ENCODE peak calls at places on chromosomes 1 and 21, in five cellular contexts. O is coronary artery, W is AG10803, X is hepatocyte, V is neural progenitor cell. M is an unnamed sample.

GRCh38 chr1:8134546-8135235 is 108.6 kb upstream of the ERRFI1 start:
- DNase-seq in X (no peak), O (no peak), W (peak; percentile 82), V (no peak), M (no peak)

GRCh38 chr1:25549273-25550154 is 6.1 kb downstream of the LDLRAP1 start:
- DNase-seq in O (no peak), X (peak; percentile 74), V (no peak), W (no peak), M (no peak)

GRCh38 chr1:201020647-201021332 is 2.7 kb downstream of the KIF21B start:
- DNase-seq in O (no peak), X (no peak), V (peak; percentile 93), W (no peak), M (no peak)

GRCh38 chr1:208782186-208782585 is 538.0 kb upstream of the PLXNA2 start:
- DNase-seq in W (no peak), O (no peak), V (no peak), X (no peak), M (no peak)

GRCh38 chr1:161070737-161071136 is 1.0 kb upstream of the ARHGAP30 start:
- DNase-seq in W (no peak), V (no peak), X (no peak), O (no peak), M (no peak)

GRCh38 chr1:79745928-79746327 is 739.4 kb upstream of the ADGRL4 start:
- DNase-seq in W (no peak), V (no peak), O (no peak), X (no peak), M (no peak)

GRCh38 chr21:21163904-21164303 is 165.7 kb downstream of the NCAM2 start:
- DNase-seq in O (no peak), W (peak; percentile 76), X (peak; percentile 81), V (peak; percentile 82), M (no peak)

GRCh38 chr21:44414291-44415072 is 40.8 kb upstream of the LRRC3 start:
- DNase-seq in O (peak; percentile 62), V (no peak), W (no peak), X (no peak), M (peak; percentile 52)

DNA sequence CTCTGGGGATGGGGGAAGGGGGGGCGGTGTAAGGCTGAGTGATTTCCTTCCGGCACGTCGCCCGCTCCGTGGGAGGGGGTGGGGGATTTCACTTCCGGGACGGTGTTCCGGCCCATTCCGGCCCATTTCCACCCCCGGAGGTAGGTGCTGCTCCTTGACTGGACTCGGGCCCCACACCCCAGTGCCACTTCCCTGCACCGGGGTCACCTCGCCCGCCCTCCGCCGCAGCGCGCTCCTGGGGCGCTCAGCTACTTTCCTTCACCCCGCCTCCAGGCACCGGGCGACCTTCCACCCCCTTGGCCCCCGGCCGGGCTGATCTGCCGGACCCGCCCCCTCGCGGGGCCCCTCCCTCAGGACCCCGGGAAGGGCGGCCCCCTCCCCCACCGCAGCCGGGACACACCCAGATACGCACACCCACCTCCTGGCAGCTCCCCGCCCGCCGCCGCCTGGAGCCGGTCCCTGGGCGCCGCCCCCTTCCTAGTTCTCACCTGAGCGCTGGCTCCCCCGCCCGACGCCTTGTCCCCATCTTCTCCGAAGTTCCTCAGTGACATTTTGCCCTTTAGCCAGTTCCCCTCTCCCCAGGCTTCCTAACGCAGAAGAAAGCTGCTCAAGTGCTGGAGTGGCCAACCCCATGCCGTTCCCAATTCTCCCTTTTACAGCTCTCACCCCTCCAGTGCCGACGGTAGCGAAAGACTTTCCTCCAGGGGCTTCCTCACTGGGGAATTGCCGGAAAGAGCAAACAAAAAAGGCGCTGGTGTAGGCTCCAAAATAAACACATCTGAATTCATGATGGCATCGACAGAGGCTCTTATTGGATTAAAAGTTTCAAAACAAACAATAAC is at the start of gene ZBTB37:
- DNase-seq in X (peak; percentile 96), V (peak; percentile 96), W (no peak), O (peak; percentile 89), M (peak; percentile 94)
- TF ChIP-seq CTCF in X (no peak), V (no peak), W (no peak), O (no peak), M (no peak)

GRCh38 chr1:151026460-151026859 is 9.9 kb upstream of the BNIPL start:
- DNase-seq in W (no peak), V (no peak), O (no peak), X (no peak), M (no peak)
- TF ChIP-seq CTCF in W (no peak), V (no peak), O (no peak), X (no peak), M (no peak)

GRCh38 chr1:58948671-58949070 is 164.8 kb upstream of the JUN start:
- DNase-seq in W (no peak), V (no peak), X (no peak), O (no peak), M (no peak)

GRCh38 chr1:58946390-58946789 is 162.5 kb upstream of the JUN start:
- DNase-seq in O (no peak), V (no peak), X (no peak), W (no peak), M (no peak)

GRCh38 chr1:58949551-58950220 is 165.8 kb upstream of the JUN start:
- DNase-seq in W (no peak), V (no peak), X (no peak), O (no peak), M (no peak)

DNA sequence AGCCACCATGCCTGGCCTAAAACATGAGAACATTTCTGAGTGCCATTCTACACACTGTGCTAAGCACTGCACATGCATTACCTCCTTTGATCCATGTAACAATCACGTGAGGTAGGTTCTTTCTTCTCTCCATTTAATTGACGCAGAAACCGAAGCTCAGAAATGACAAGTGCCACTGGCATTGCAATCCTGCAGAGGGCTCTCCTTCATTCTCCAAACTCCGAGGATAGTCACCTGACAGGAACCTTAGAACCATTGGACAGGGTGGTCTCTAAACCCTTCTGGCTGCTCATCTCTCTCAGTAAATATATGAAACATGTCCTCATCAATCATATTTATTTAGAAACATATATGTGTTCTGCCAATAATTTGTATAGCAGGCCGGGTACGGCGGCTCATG is 167.1 kb upstream of the JUN start:
- DNase-seq in X (no peak), W (no peak), V (no peak), O (no peak), M (no peak)
- TF ChIP-seq CTCF in X (no peak), W (no peak), V (peak; percentile 21), O (no peak), M (no peak)

DNA sequence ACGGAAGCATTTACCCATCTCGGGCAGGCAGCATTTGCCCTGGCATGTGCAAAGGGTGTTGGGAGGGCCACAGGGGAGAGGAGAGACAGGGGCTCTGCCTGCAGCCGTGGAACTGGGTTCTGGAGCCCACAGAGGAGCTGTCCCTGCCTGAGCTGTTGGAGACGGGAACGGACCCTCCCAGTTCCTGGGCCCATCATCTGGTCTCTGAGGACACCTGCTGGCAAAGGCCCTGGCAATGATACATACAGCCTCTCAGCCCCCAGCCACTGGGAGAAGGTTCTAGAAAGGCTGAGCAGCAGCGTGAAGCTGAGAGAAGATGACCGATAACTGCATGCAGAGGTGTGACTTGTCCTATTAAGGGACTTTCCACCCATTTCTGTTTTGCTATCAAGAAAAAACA is 31.4 kb downstream of the FAAP20 start:
- DNase-seq in W (no peak), V (no peak), X (no peak), O (no peak), M (no peak)
- TF ChIP-seq CTCF in W (no peak), V (no peak), X (no peak), O (no peak), M (no peak)

DNA sequence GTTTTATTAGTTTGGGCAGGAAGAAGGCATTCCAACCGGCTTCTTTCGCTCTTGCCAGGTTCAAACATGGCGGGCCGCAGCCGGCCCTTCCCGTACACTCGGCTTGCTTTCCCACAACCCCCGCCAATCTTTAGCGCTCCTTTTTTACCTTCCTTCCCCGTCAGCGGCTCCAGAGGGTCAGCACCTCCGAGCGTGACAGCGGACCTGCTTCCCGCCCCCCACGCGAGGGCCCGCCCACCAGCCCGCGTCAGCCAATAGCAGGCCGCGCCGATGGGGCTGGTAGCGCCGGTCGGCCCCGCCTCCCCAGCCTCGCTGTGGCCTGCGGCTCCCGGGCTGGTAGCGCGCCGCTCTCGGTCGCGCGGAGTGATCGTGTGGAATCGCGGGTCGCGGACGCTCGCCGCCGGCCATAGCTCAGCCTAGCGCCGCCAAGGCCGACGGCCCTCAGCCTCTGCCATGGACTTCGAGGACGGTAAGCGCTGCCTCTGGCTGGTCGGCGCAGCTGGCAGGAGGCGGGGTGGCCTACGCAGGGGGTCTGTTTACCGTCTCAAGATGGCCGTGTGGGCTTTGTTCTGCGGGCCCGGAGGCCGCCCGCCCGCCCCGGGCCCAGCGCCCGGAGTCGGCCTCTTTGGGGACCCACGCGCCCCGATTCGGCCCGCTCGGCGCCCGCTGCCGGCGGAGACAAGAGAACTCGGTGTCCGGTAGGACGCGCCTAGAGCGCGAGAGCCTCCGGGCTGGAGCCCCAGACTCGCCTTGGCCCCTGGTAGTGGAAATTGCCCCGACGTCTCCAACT is at the start of gene ZNF326:
- DNase-seq in O (peak; percentile 97), W (peak; percentile 93), X (peak; percentile 98), V (peak; percentile 98), M (peak; percentile 99)
- TF ChIP-seq CTCF in O (no peak), W (no peak), X (no peak), V (no peak), M (no peak)

DNA sequence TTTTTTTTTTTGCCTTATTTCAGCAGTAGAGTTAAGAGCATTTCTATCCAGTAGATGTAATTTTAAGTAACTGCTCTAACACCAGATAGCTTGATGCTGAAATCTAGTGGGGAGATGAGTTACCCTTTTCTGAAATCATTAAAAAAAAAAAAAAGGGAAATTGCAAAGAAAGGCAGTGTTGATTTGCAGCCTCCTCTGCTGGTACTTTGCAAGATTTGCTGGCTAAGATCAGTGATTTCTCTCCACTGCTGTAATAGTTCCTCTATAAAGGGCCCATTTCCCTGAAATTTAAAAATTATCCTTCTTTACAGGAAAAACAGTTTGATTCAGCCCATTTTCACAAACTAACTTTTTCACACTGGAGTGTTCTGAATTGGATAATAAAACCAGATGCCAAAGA is 120.6 kb downstream of the PTBP2 start:
- DNase-seq in W (peak; percentile 14), V (no peak), O (no peak), X (no peak), M (no peak)
- TF ChIP-seq CTCF in W (peak; percentile 35), V (peak; percentile 28), O (no peak), X (no peak), M (peak; percentile 13)

GRCh38 chr1:205304046-205304694 is 17.4 kb downstream of the NUAK2 start:
- DNase-seq in X (no peak), O (no peak), W (no peak), V (no peak), M (no peak)
- TF ChIP-seq CTCF in X (no peak), O (no peak), W (no peak), V (no peak), M (no peak)